ENCODE peak calls at places on chromosomes 16 and 17, in nine cellular contexts. N is Caco-2, S is A549, O is lung, B is endodermal cell, T is heart right ventricle, E is psoas muscle, X is fibroblast of villous mesenchyme, K is epithelial cell of esophagus. Q is an unnamed sample.

GRCh38 chr16:75763250-75763649 is 37.0 kb upstream of the CPHXL start:
- DNase-seq in N (no peak), S (no peak), O (no peak), B (no peak), T (no peak), E (no peak), X (no peak), K (no peak), Q (no peak)

GRCh38 chr17:50903604-50904521 is 37.7 kb upstream of the TOB1 start:
- DNase-seq in N (no peak), S (no peak), O (no peak), B (no peak), T (no peak), E (no peak), X (peak), K (peak), Q (peak)

GRCh38 chr17:49595980-49596379 is 20.3 kb downstream of the NXPH3 start:
- DNase-seq in N (no peak), S (no peak), O (no peak), B (no peak), T (no peak), E (no peak), X (no peak), K (no peak), Q (no peak)

GRCh38 chr17:48441231-48441711 is 11.3 kb upstream of the SKAP1 start:
- DNase-seq in N (no peak), S (no peak), O (no peak), B (no peak), T (no peak), E (no peak), X (no peak), K (no peak), Q (no peak)

GRCh38 chr17:68511671-68512246 is 471 bp upstream of the PRKAR1A start:
- DNase-seq in N (peak), S (peak), O (peak), B (peak), T (peak), E (peak), X (peak), K (no peak), Q (peak)

GRCh38 chr16:74766729-74767128 is 7.9 kb downstream of the FA2H start:
- DNase-seq in N (no peak), S (no peak), O (no peak), B (no peak), T (no peak), E (no peak), X (no peak), K (no peak), Q (no peak)

GRCh38 chr17:48074322-48075054 is 26.3 kb downstream of the NFE2L1 start:
- DNase-seq in N (peak), S (peak), O (peak), B (peak), T (peak), E (peak), X (peak), K (peak), Q (peak)

GRCh38 chr17:78759969-78760352 is 22.1 kb downstream of the CYTH1 start:
- DNase-seq in N (no peak), S (no peak), O (no peak), B (no peak), T (no peak), E (no peak), X (no peak), K (no peak), Q (no peak)

GRCh38 chr17:13750783-13751484 is 149.2 kb upstream of the HS3ST3A1 start:
- DNase-seq in N (peak), S (no peak), O (no peak), B (peak), T (no peak), E (no peak), X (peak), K (no peak), Q (no peak)

GRCh38 chr17:36657763-36658490 is 56.5 kb downstream of the MRM1 start:
- DNase-seq in N (no peak), S (peak), O (no peak), B (peak), T (no peak), E (no peak), X (peak), K (no peak), Q (no peak)

GRCh38 chr16:71666928-71667707 is 41.1 kb downstream of the MARVELD3 start:
- DNase-seq in N (peak), S (peak), O (no peak), B (no peak), T (no peak), E (no peak), X (peak), K (no peak), Q (no peak)

GRCh38 chr17:48192321-48192731 is 84.8 kb downstream of the SNX11 start:
- DNase-seq in N (no peak), S (no peak), O (no peak), B (peak), T (no peak), E (no peak), X (no peak), K (no peak), Q (no peak)

GRCh38 chr17:37092041-37092440 is 143.3 kb downstream of the AATF start:
- DNase-seq in N (no peak), S (no peak), O (no peak), B (peak), T (no peak), E (no peak), X (no peak), K (peak), Q (no peak)

GRCh38 chr16:57022445-57022844 is 33.1 kb downstream of the NLRC5 start:
- DNase-seq in N (no peak), S (no peak), O (no peak), B (peak), T (no peak), E (no peak), X (no peak), K (no peak), Q (no peak)
- H3K4me3 ChIP-seq in N (no peak), S (no peak), O (no peak), B (no peak), T (no peak), E (no peak), X (no peak), K (no peak), Q (no peak)

DNA sequence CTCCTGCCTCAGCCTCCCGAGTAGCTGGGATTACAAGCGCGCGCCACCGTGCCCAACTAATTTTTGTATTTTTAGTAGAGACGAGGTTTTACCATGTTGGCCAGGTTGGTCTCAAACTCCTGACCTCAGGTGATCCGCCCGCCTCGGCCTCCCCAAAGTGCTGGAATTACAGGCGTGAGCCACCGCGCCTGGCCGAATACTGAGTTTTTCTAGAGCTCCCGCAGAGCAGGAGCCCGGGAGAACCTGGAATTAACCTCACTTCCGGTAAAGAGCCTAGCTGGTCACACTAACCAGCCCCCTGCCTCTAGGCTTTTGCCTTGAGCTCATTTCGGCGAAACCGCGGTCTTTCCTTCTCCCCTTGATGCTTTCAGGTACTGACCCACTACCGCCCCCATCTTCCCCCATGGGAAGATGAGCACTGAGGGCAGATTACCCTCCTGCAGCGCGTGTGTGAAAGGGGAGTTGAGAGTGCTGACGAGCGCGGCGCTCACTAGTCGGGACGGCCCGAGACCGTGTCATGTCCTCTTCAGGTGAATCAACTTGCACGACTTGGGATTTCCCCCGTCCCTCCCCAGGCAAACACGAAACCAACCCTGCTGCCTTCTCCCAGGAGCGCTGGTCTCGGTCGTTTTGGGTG is 743 bp upstream of the NEK8 start:
- DNase-seq in N (peak), S (peak), O (peak), B (peak), T (peak), E (peak), X (peak), K (peak), Q (no peak)
- TF ChIP-seq CTCF in N (peak), S (peak), O (peak), B (peak), T (peak), E (no peak), X (peak), K (peak), Q (peak)

GRCh38 chr16:10877472-10877946 is 507 bp downstream of the CIITA start:
- DNase-seq in N (no peak), S (no peak), O (no peak), B (no peak), T (no peak), E (no peak), X (no peak), K (no peak), Q (no peak)
- H3K4me3 ChIP-seq in N (no peak), S (no peak), O (peak), B (no peak), T (no peak), E (peak), X (no peak), K (no peak), Q (no peak)

DNA sequence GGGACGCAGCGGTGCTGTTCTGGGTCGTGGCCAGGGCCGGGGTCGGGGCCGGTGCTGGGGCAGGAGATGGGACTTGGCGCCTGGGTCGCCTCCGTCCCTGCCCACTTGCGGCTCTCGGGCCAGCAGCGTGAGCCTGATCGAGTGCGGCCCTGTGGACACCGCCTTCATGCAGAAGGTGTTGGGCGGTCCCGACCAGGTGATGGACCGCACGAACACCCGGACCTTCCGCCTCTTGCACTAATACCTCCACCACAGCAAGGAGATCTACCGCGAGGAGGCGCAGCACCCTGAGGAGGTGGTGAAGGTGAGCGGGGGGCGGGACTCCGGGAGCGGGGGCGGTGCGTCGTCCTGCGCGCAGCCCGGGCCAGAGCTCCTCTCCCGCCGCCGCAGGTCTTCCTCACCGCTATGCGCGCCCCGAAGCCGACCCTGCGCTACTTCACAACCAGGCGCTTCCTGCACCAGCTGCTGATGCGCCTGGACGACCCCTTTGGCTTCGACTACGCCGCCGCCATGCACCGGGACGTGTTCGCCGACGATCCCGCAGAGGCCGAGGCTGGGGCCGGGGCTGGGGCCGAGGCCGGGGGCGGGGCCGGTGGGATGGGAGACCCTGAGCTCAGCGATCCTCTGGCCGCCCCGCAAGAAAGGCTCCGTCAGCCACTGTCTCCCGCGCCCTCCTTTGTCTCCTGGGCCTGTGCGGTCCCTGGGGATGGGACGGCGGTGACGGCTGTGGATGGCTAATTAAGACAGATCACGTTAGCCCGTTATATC is 4.5 kb upstream of the HSD17B1 start:
- DNase-seq in N (no peak), S (peak), O (peak), B (peak), T (peak), E (peak), X (peak), K (peak), Q (no peak)
- TF ChIP-seq CTCF in N (no peak), S (peak), O (peak), B (peak), T (peak), E (no peak), X (peak), K (peak), Q (no peak)

GRCh38 chr17:27466748-27467375 is 10.6 kb downstream of the KSR1 start:
- DNase-seq in N (no peak), S (no peak), O (no peak), B (no peak), T (no peak), E (no peak), X (no peak), K (no peak), Q (no peak)
- H3K4me3 ChIP-seq in N (no peak), S (no peak), O (no peak), B (no peak), T (no peak), E (no peak), X (no peak), K (no peak), Q (no peak)

GRCh38 chr17:74153456-74153810 is 50.0 kb upstream of the RPL38 start:
- DNase-seq in N (no peak), S (no peak), O (no peak), B (no peak), T (no peak), E (no peak), X (no peak), K (no peak), Q (no peak)

GRCh38 chr17:74152591-74153455 is 50.7 kb upstream of the RPL38 start:
- DNase-seq in N (no peak), S (no peak), O (no peak), B (peak), T (no peak), E (no peak), X (no peak), K (no peak), Q (peak)

GRCh38 chr17:74151551-74152315 is 51.7 kb upstream of the RPL38 start:
- DNase-seq in N (no peak), S (no peak), O (no peak), B (peak), T (no peak), E (no peak), X (no peak), K (no peak), Q (no peak)

GRCh38 chr17:74156878-74157277 is 46.6 kb upstream of the RPL38 start:
- DNase-seq in N (no peak), S (no peak), O (no peak), B (no peak), T (no peak), E (no peak), X (no peak), K (no peak), Q (no peak)

GRCh38 chr17:74153821-74154430 is 49.6 kb upstream of the RPL38 start:
- DNase-seq in N (no peak), S (no peak), O (no peak), B (no peak), T (no peak), E (no peak), X (no peak), K (no peak), Q (no peak)
- TF ChIP-seq CTCF in N (no peak), S (no peak), O (no peak), B (peak), T (no peak), E (no peak), X (no peak), K (no peak), Q (no peak)

DNA sequence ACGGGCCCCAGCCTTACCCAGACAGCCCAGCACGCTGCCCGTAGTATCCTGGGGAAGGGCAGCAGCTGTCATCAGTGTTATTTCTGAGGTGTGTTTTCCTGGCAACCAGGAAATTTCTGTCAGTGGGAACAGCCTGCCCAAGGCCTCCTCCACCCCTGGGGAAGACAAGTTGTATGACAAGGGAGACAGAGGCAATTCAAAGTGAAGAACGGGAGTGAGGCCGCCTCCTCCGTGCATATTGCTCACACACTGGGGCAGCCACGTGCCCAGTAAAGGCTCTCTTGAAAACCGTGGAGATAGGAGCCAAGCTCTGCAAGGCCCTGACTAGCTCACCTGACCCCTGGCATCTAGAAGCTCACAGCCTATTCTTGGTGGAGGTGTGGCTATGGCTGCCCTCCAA is 57.6 kb downstream of the RAI1 start:
- DNase-seq in N (no peak), S (peak), O (no peak), B (no peak), T (no peak), E (no peak), X (no peak), K (peak), Q (no peak)
- H3K4me3 ChIP-seq in N (no peak), S (no peak), O (no peak), B (no peak), T (no peak), E (no peak), X (no peak), K (peak), Q (no peak)

DNA sequence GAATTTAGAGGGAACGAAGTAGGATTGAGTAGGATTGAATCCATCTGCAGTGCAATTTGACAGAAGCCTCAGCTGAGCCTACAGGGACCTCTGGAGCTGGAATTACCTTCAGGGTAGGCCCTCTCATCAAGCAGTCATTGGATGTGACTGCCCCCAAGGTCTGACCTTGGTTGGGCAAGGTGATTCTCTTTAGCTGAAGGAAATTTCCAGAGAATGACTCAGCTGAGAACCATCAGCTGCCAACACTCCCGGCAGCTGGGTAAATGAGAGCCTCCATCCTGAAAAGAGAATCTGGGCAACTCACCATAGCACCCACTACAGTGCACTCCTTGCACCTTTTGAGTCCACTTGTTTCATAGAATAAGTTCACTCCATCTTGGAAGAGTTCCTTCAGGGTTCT is 113.5 kb upstream of the MED13 start:
- DNase-seq in N (peak), S (peak), O (no peak), B (no peak), T (no peak), E (no peak), X (peak), K (peak), Q (no peak)
- TF ChIP-seq CTCF in N (no peak), S (no peak), O (no peak), B (no peak), T (no peak), E (no peak), X (no peak), K (no peak), Q (no peak)

Q was measured in fibroblast of the aortic adventitia.